ENCODE peak calls at places on chromosomes 6 and 20, in nine cellular contexts. I is transverse colon, V is esophagus squamous epithelium, Z is body of pancreas, A is tibial nerve, G is heart left ventricle, K is ovary, S is stomach, P is Peyer's patch. Y is an unnamed sample.

GRCh38 chr6:3405679-3406078 is 51.2 kb downstream of the SLC22A23 start:
- DNase-seq in I (no peak), V (no peak), Z (no peak), A (no peak), G (no peak), K (no peak), S (no peak), P (no peak), Y (no peak)

GRCh38 chr20:53943522-53944291 is 126.7 kb downstream of the BCAS1 start:
- DNase-seq in I (no peak), V (no peak), Z (no peak), A (no peak), G (no peak), K (peak), S (no peak), P (no peak), Y (no peak)

GRCh38 chr6:34028691-34029360 is 117.1 kb downstream of the GRM4 start:
- DNase-seq in I (no peak), V (no peak), Z (no peak), A (no peak), G (no peak), K (no peak), S (no peak), P (no peak), Y (no peak)

GRCh38 chr6:57130784-57131183 is 40.8 kb downstream of the ZNF451 start:
- DNase-seq in I (no peak), V (no peak), Z (no peak), A (no peak), G (no peak), K (no peak), S (no peak), P (no peak), Y (no peak)

GRCh38 chr6:167787896-167788530 is 38.7 kb upstream of the AFDN start:
- DNase-seq in I (no peak), V (no peak), Z (no peak), A (no peak), G (no peak), K (no peak), S (no peak), P (no peak), Y (peak)

GRCh38 chr20:17910828-17911294 is 57.7 kb downstream of the SNX5 start:
- DNase-seq in I (no peak), V (no peak), Z (no peak), A (no peak), G (peak), K (no peak), S (no peak), P (no peak), Y (peak)

GRCh38 chr6:133748628-133749027 is 140.3 kb upstream of the TCF21 start:
- DNase-seq in I (no peak), V (no peak), Z (no peak), A (no peak), G (no peak), K (no peak), S (no peak), P (no peak), Y (no peak)

GRCh38 chr6:100176321-100176950 is 182.4 kb upstream of the MCHR2 start:
- DNase-seq in I (no peak), V (no peak), Z (no peak), A (no peak), G (peak), K (no peak), S (no peak), P (no peak), Y (no peak)

GRCh38 chr6:15516923-15517560 is 145.8 kb downstream of the DTNBP1 start:
- DNase-seq in I (no peak), V (no peak), Z (no peak), A (no peak), G (no peak), K (no peak), S (no peak), P (no peak), Y (no peak)

DNA sequence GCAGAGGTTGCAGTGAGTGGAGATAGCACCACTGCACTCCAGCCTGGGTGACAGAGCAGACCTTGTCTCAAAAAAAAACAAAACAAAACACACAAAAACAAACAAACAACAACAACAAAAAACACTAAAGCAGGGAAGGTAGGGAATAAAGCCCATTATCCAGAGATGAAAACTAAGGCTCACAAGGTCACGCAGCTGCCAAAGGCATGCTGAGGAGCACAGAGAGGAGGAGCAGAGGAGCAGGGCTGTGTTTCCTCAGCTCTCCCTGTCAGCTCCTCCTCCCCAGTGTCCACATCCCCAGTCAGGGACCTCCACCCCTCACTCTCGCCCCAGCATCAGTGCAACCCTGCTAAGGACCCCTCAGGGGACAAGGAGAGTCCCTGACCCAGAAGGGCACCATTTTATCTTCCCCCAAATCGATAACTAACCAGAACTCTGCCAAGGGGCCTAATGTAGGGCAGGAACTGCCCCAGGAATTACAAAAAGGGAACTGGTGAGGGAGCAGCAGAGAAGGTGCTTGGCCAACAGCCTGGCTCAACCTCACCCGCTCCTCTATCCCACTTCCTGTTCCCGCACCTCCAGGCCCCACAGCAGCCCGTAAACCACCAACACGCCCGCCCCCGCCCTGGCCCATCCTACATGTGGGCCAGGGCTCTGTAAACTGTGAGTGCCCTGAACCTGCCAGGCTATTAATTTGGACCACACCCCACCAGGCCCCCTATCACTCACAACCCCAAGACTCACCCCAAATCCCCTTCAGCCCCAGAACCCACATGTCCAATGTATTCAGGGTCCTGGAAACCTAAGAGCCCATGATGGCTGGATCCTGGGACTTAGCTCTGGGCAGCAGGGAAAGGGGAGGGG is 9.0 kb downstream of the TEAD3 start:
- DNase-seq in I (peak), V (no peak), Z (no peak), A (no peak), G (no peak), K (peak), S (peak), P (no peak), Y (no peak)
- TF ChIP-seq POLR2A in I (peak), V (no peak), Z (no peak), A (no peak), G (no peak), K (no peak), S (no peak), P (no peak), Y (no peak)

DNA sequence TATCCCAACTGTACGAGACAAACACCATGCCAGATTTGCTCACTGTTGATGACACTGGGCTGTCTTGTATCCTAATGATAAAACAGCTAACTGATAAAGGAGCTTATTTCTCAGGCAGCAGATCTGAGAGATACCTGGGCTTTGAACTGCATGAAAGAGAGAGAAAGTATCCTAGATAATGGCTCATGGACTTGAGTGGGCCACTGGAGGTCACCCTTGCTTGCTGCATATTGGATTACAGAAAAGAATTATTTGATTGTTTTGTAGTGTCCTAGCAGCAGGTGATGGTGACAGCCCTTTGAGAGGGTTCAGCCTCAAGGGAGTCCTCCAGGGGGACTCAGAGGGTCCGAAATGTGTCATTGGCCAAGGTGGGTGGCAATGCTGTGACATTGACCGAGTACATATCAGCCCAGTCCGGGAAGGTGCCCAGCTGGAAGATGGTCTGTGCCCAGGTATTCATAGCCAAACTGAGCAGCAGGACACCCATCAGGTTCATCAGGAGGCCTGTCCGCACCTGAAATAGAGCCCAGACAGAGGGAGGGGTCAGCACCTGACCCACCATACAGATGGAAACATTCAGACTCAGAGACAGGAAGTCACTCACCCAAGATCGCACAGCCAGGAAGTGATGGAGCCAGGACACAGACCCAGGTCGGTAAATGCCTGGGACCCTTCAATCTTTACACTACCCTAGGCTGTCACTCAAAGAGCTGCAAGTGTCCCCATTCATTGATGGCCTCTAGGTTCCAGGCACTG is 9.4 kb upstream of the OCSTAMP start:
- DNase-seq in I (no peak), V (no peak), Z (no peak), A (no peak), G (no peak), K (no peak), S (no peak), P (no peak), Y (peak)
- TF ChIP-seq CTCF in I (no peak), V (no peak), Z (peak), A (no peak), G (peak), K (no peak), S (no peak), P (no peak), Y (no peak)

GRCh38 chr6:38179300-38179699 is 359.8 kb downstream of the ZFAND3 start:
- DNase-seq in I (no peak), V (no peak), Z (no peak), A (no peak), G (no peak), K (no peak), S (peak), P (no peak), Y (no peak)

GRCh38 chr6:38176797-38177751 is 357.5 kb downstream of the ZFAND3 start:
- DNase-seq in I (peak), V (no peak), Z (no peak), A (no peak), G (peak), K (peak), S (no peak), P (no peak), Y (no peak)

GRCh38 chr6:38178584-38178886 is 359.0 kb downstream of the ZFAND3 start:
- DNase-seq in I (no peak), V (no peak), Z (no peak), A (no peak), G (no peak), K (no peak), S (no peak), P (no peak), Y (no peak)

GRCh38 chr6:38179794-38180430 is 360.4 kb downstream of the ZFAND3 start:
- DNase-seq in I (no peak), V (no peak), Z (no peak), A (no peak), G (no peak), K (no peak), S (peak), P (no peak), Y (peak)

DNA sequence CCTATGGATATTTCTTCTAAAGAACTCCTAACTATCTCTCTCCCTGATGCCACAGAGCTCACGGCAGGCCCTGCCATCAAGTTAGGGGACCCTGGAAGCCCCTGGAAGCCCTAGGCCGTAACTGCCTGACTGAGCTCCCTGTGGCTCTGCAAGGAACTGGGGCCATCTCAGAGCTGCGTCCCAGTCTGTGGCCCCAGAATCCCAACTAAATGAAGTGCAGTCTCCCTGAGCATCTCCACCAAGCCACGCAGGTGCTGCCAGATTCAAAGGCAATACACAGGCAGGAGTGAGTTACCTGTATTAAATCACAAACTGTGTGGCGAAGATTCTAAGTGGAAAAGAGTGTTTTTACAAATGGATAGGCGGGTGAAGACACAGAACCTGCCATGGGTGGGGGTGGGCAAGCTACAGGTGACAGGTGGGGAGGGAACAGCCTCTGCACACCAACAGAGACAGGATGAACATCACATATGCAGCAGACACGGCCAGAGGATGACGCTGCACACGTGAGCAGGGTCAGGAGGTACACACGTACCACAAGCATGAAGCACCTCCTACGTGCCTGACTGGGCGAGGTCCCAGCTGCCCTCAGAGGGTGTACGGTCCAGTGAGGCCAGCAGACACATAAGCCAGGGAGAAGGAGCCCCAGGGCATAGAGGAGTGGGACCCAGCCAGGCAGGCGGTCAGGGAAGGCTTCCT is 358.5 kb downstream of the ZFAND3 start:
- DNase-seq in I (no peak), V (no peak), Z (no peak), A (no peak), G (no peak), K (peak), S (no peak), P (no peak), Y (peak)
- TF ChIP-seq POLR2A in I (no peak), V (no peak), Z (no peak), A (no peak), G (no peak), K (no peak), S (no peak), P (no peak), Y (no peak)

DNA sequence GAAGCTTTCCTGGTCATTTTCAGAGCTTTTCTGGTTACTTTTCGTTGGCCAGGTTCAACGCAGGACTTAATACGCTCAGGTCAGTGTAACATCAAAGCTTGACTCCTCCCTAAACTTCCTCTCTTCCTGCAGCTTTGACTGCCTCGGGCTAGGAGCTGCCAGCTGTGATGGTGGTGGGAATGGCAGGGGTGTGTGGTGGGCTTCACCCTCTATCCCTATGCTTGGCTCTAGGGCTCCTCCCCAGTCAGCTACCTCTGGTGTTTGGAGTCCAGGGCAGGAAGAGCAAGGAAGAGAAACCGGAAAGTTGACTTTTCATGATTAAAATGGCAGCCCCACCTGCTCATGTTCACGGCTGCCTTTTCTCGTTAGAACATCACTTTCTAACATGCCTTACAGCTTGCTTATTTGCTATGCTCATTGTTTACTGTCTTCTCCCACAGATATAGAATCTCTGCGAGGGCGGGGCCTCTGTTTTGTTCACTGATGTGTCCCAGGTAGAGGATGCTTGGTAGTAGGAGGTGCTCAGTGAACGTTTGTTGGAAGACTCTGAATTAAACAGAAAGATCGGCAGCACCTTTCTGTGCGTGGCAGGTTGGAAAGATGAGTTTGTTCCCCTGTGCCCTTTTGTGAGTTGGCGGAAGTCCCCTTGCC is 16.1 kb upstream of the PPP1R14C start:
- DNase-seq in I (no peak), V (no peak), Z (no peak), A (no peak), G (no peak), K (no peak), S (no peak), P (no peak), Y (no peak)
- TF ChIP-seq CTCF in I (no peak), V (no peak), Z (no peak), A (no peak), G (no peak), K (no peak), S (no peak), P (no peak), Y (no peak)

DNA sequence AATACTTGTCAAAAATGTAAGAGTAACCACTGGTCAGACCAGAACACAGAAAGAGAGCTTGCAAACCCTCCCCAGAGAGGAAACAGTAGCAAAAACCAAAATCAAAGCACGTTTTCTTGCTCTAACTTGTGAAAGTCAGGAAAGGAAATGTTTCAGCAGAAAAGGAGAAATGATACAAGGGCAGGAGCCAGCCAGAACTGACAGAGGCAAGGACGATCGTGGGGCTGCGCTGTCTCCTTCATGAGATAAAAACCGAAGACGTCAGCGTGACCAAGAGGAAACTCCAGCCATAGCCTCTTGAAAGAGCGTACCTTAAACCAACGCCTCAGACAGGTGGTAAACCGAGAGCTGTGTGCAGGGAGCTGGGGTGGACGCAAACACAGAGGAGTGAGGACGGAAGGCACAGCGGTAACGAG is 27.5 kb downstream of the LAMA5 start:
- DNase-seq in I (peak), V (no peak), Z (no peak), A (no peak), G (no peak), K (no peak), S (no peak), P (peak), Y (no peak)
- TF ChIP-seq POLR2A in I (no peak), V (no peak), Z (no peak), A (no peak), G (no peak), K (no peak), S (no peak), P (no peak), Y (no peak)

GRCh38 chr20:4091332-4092135 is 76.2 kb upstream of the RNF24 start:
- DNase-seq in I (peak), V (no peak), Z (peak), A (peak), G (peak), K (peak), S (peak), P (peak), Y (peak)

GRCh38 chr20:4092136-4092479 is 76.8 kb upstream of the RNF24 start:
- DNase-seq in I (no peak), V (no peak), Z (no peak), A (no peak), G (no peak), K (no peak), S (no peak), P (no peak), Y (no peak)

GRCh38 chr20:4088766-4089165 is 73.4 kb upstream of the RNF24 start:
- DNase-seq in I (no peak), V (no peak), Z (no peak), A (no peak), G (no peak), K (no peak), S (no peak), P (no peak), Y (no peak)

GRCh38 chr20:4087923-4088322 is 72.6 kb upstream of the RNF24 start:
- DNase-seq in I (no peak), V (no peak), Z (no peak), A (no peak), G (no peak), K (no peak), S (no peak), P (no peak), Y (no peak)

GRCh38 chr20:4090756-4091331 is 75.5 kb upstream of the RNF24 start:
- DNase-seq in I (no peak), V (no peak), Z (no peak), A (no peak), G (no peak), K (no peak), S (peak), P (no peak), Y (no peak)
- TF ChIP-seq CTCF in I (no peak), V (no peak), Z (no peak), A (no peak), G (no peak), K (no peak), S (no peak), P (no peak), Y (no peak)

GRCh38 chr6:43806041-43806757 is 36.2 kb downstream of the VEGFA start:
- DNase-seq in I (peak), V (no peak), Z (peak), A (no peak), G (no peak), K (no peak), S (peak), P (no peak), Y (no peak)
- TF ChIP-seq POLR2A in I (peak), V (no peak), Z (no peak), A (no peak), G (no peak), K (no peak), S (no peak), P (peak), Y (no peak)

GRCh38 chr20:14264869-14265268 is 72.5 kb downstream of the FLRT3 start:
- DNase-seq in I (no peak), V (no peak), Z (no peak), A (no peak), G (no peak), K (no peak), S (no peak), P (no peak), Y (no peak)
- TF ChIP-seq CTCF in I (peak), V (no peak), Z (no peak), A (no peak), G (peak), K (no peak), S (no peak), P (peak), Y (no peak)

GRCh38 chr6:151389640-151390275 is 1.6 kb downstream of the ZBTB2 start:
- DNase-seq in I (peak), V (peak), Z (peak), A (peak), G (peak), K (peak), S (peak), P (peak), Y (peak)
- TF ChIP-seq POLR2A in I (peak), V (no peak), Z (peak), A (peak), G (no peak), K (no peak), S (no peak), P (peak), Y (no peak)

Y was measured in lower leg skin.